ENCODE peak calls at places on chromosomes 16 and 17, in six cellular contexts. One of them, this sample, is unnamed.

GRCh38 chr17:40646791-40647548 is 648 bp downstream of the SMARCE1 start:
- DNase-seq in C1 segment of cervical spinal cord: no peak
- DNase-seq in HTR-8/SVneo: no peak
- DNase-seq in HS-5: peak
- DNase-seq in fibroblast of mammary gland: peak
- DNase-seq in endodermal cell: no peak
- DNase-seq in this sample: no peak

GRCh38 chr17:68291836-68292688 is 767 bp downstream of the ARSG start:
- DNase-seq in C1 segment of cervical spinal cord: peak
- DNase-seq in HTR-8/SVneo: peak
- DNase-seq in HS-5: peak
- DNase-seq in fibroblast of mammary gland: peak
- DNase-seq in endodermal cell: peak
- DNase-seq in this sample: peak

GRCh38 chr17:76820523-76820922 is 47.7 kb upstream of the MGAT5B start:
- DNase-seq in C1 segment of cervical spinal cord: no peak
- DNase-seq in HTR-8/SVneo: no peak
- DNase-seq in HS-5: no peak
- DNase-seq in fibroblast of mammary gland: no peak
- DNase-seq in endodermal cell: no peak
- DNase-seq in this sample: no peak

GRCh38 chr16:383326-384020 is 1.7 kb upstream of the PGAP6 start:
- DNase-seq in C1 segment of cervical spinal cord: no peak
- DNase-seq in HTR-8/SVneo: no peak
- DNase-seq in HS-5: no peak
- DNase-seq in fibroblast of mammary gland: no peak
- DNase-seq in endodermal cell: peak
- DNase-seq in this sample: no peak

GRCh38 chr17:16287563-16288027 is 65.7 kb downstream of the CENPV start:
- DNase-seq in C1 segment of cervical spinal cord: no peak
- DNase-seq in HTR-8/SVneo: peak
- DNase-seq in HS-5: no peak
- DNase-seq in fibroblast of mammary gland: peak
- DNase-seq in endodermal cell: no peak
- DNase-seq in this sample: peak

GRCh38 chr17:56752263-56752662 is 81.5 kb downstream of the C17orf67 start:
- DNase-seq in C1 segment of cervical spinal cord: no peak
- DNase-seq in HTR-8/SVneo: no peak
- DNase-seq in HS-5: no peak
- DNase-seq in fibroblast of mammary gland: peak
- DNase-seq in endodermal cell: no peak
- DNase-seq in this sample: no peak

GRCh38 chr17:61837175-61838051 is 25.9 kb downstream of the BRIP1 start:
- DNase-seq in C1 segment of cervical spinal cord: no peak
- DNase-seq in HTR-8/SVneo: peak
- DNase-seq in HS-5: peak
- DNase-seq in fibroblast of mammary gland: peak
- DNase-seq in endodermal cell: peak
- DNase-seq in this sample: peak

GRCh38 chr17:44968225-44969143 is at the start of gene C1QL1:
- DNase-seq in C1 segment of cervical spinal cord: peak
- DNase-seq in HTR-8/SVneo: peak
- DNase-seq in HS-5: peak
- DNase-seq in fibroblast of mammary gland: peak
- DNase-seq in endodermal cell: peak
- DNase-seq in this sample: peak

GRCh38 chr17:51224615-51225262 is 35.1 kb downstream of the MBTD1 start:
- DNase-seq in C1 segment of cervical spinal cord: no peak
- DNase-seq in HTR-8/SVneo: no peak
- DNase-seq in HS-5: no peak
- DNase-seq in fibroblast of mammary gland: no peak
- DNase-seq in endodermal cell: no peak
- DNase-seq in this sample: no peak

GRCh38 chr16:85132456-85133289 is 20.4 kb upstream of the CIBAR2 start:
- DNase-seq in C1 segment of cervical spinal cord: no peak
- DNase-seq in HTR-8/SVneo: no peak
- DNase-seq in HS-5: no peak
- DNase-seq in fibroblast of mammary gland: peak
- DNase-seq in endodermal cell: no peak
- DNase-seq in this sample: no peak

GRCh38 chr16:86634290-86634689 is 55.9 kb downstream of the FOXL1 start:
- DNase-seq in C1 segment of cervical spinal cord: no peak
- DNase-seq in HTR-8/SVneo: peak
- DNase-seq in HS-5: no peak
- DNase-seq in fibroblast of mammary gland: peak
- DNase-seq in endodermal cell: no peak
- DNase-seq in this sample: no peak

GRCh38 chr17:50161911-50162288 is 3.9 kb upstream of the SGCA start:
- DNase-seq in C1 segment of cervical spinal cord: no peak
- DNase-seq in HTR-8/SVneo: no peak
- DNase-seq in HS-5: no peak
- DNase-seq in fibroblast of mammary gland: no peak
- DNase-seq in endodermal cell: no peak
- DNase-seq in this sample: no peak

GRCh38 chr16:58652741-58653140 is 23.1 kb upstream of the CNOT1 start:
- DNase-seq in C1 segment of cervical spinal cord: no peak
- DNase-seq in HTR-8/SVneo: peak
- DNase-seq in HS-5: no peak
- DNase-seq in fibroblast of mammary gland: peak
- DNase-seq in endodermal cell: peak
- DNase-seq in this sample: no peak

GRCh38 chr17:38421224-38421841 is 6.9 kb upstream of the ARHGAP23 start:
- DNase-seq in C1 segment of cervical spinal cord: no peak
- DNase-seq in HTR-8/SVneo: no peak
- DNase-seq in HS-5: no peak
- DNase-seq in fibroblast of mammary gland: peak
- DNase-seq in endodermal cell: peak
- DNase-seq in this sample: no peak

GRCh38 chr16:89026121-89026612 is 49.2 kb upstream of the CBFA2T3 start:
- DNase-seq in C1 segment of cervical spinal cord: no peak
- DNase-seq in HTR-8/SVneo: no peak
- DNase-seq in HS-5: no peak
- DNase-seq in fibroblast of mammary gland: peak
- DNase-seq in endodermal cell: peak
- DNase-seq in this sample: no peak

GRCh38 chr16:548586-548985 is 11.6 kb upstream of the PRR35 start:
- DNase-seq in C1 segment of cervical spinal cord: no peak
- DNase-seq in HTR-8/SVneo: no peak
- DNase-seq in HS-5: no peak
- DNase-seq in fibroblast of mammary gland: no peak
- DNase-seq in endodermal cell: no peak
- DNase-seq in this sample: no peak

GRCh38 chr16:85072947-85073346 is 39.3 kb downstream of the CIBAR2 start:
- DNase-seq in C1 segment of cervical spinal cord: no peak
- DNase-seq in HTR-8/SVneo: no peak
- DNase-seq in HS-5: no peak
- DNase-seq in fibroblast of mammary gland: peak
- DNase-seq in endodermal cell: no peak
- DNase-seq in this sample: no peak

GRCh38 chr17:7997186-7997585 is 5.2 kb upstream of the GUCY2D start:
- DNase-seq in C1 segment of cervical spinal cord: no peak
- DNase-seq in HTR-8/SVneo: no peak
- DNase-seq in HS-5: no peak
- DNase-seq in fibroblast of mammary gland: no peak
- DNase-seq in endodermal cell: peak
- DNase-seq in this sample: no peak

GRCh38 chr17:83064021-83064731 is 15.2 kb upstream of the METRNL start:
- DNase-seq in C1 segment of cervical spinal cord: no peak
- DNase-seq in HTR-8/SVneo: no peak
- DNase-seq in HS-5: no peak
- DNase-seq in fibroblast of mammary gland: no peak
- DNase-seq in endodermal cell: peak
- DNase-seq in this sample: no peak

GRCh38 chr16:59971264-59971663 is 1237.1 kb upstream of the GOT2 start:
- DNase-seq in C1 segment of cervical spinal cord: no peak
- DNase-seq in HTR-8/SVneo: no peak
- DNase-seq in HS-5: peak
- DNase-seq in fibroblast of mammary gland: no peak
- DNase-seq in endodermal cell: no peak
- DNase-seq in this sample: no peak

GRCh38 chr17:19502517-19502916 is 31.1 kb upstream of the SLC47A1 start:
- DNase-seq in C1 segment of cervical spinal cord: no peak
- DNase-seq in HTR-8/SVneo: no peak
- DNase-seq in HS-5: no peak
- DNase-seq in fibroblast of mammary gland: no peak
- DNase-seq in endodermal cell: no peak
- DNase-seq in this sample: no peak

GRCh38 chr17:36182176-36183000 is 6.0 kb upstream of the TBC1D3B start:
- DNase-seq in C1 segment of cervical spinal cord: no peak
- DNase-seq in HTR-8/SVneo: no peak
- DNase-seq in HS-5: no peak
- DNase-seq in fibroblast of mammary gland: peak
- DNase-seq in endodermal cell: no peak
- DNase-seq in this sample: no peak

GRCh38 chr17:3765981-3766380 is 35.0 kb downstream of the ITGAE start:
- DNase-seq in C1 segment of cervical spinal cord: no peak
- DNase-seq in HTR-8/SVneo: no peak
- DNase-seq in HS-5: no peak
- DNase-seq in fibroblast of mammary gland: no peak
- DNase-seq in endodermal cell: no peak
- DNase-seq in this sample: no peak

GRCh38 chr17:9676084-9676483 is 30.8 kb downstream of the USP43 start:
- DNase-seq in C1 segment of cervical spinal cord: no peak
- DNase-seq in HTR-8/SVneo: no peak
- DNase-seq in HS-5: no peak
- DNase-seq in fibroblast of mammary gland: no peak
- DNase-seq in endodermal cell: peak
- DNase-seq in this sample: no peak

GRCh38 chr17:37642706-37643105 is 540 bp downstream of the DDX52 start:
- DNase-seq in C1 segment of cervical spinal cord: no peak
- DNase-seq in HTR-8/SVneo: no peak
- DNase-seq in HS-5: no peak
- DNase-seq in fibroblast of mammary gland: peak
- DNase-seq in endodermal cell: no peak
- DNase-seq in this sample: peak

GRCh38 chr16:85614338-85615013 is 1.4 kb downstream of the GSE1 start:
- DNase-seq in C1 segment of cervical spinal cord: no peak
- DNase-seq in HTR-8/SVneo: no peak
- DNase-seq in HS-5: no peak
- DNase-seq in fibroblast of mammary gland: no peak
- DNase-seq in endodermal cell: peak
- DNase-seq in this sample: no peak

GRCh38 chr16:57862698-57863433 is 60.6 kb upstream of the KIFC3 start:
- DNase-seq in C1 segment of cervical spinal cord: no peak
- DNase-seq in HTR-8/SVneo: no peak
- DNase-seq in HS-5: no peak
- DNase-seq in fibroblast of mammary gland: no peak
- DNase-seq in endodermal cell: peak
- DNase-seq in this sample: no peak

GRCh38 chr17:48649741-48650140 is 23.6 kb upstream of the HOXB9 start:
- DNase-seq in C1 segment of cervical spinal cord: no peak
- DNase-seq in HTR-8/SVneo: no peak
- DNase-seq in HS-5: no peak
- DNase-seq in fibroblast of mammary gland: no peak
- DNase-seq in endodermal cell: no peak
- DNase-seq in this sample: no peak

GRCh38 chr17:32722733-32723132 is 154.2 kb downstream of the MYO1D start:
- DNase-seq in C1 segment of cervical spinal cord: no peak
- DNase-seq in HTR-8/SVneo: no peak
- DNase-seq in HS-5: no peak
- DNase-seq in fibroblast of mammary gland: no peak
- DNase-seq in endodermal cell: no peak
- DNase-seq in this sample: no peak

GRCh38 chr17:18118633-18118975 is 10.0 kb downstream of the MYO15A start:
- DNase-seq in C1 segment of cervical spinal cord: no peak
- DNase-seq in HTR-8/SVneo: no peak
- DNase-seq in HS-5: no peak
- DNase-seq in fibroblast of mammary gland: no peak
- DNase-seq in endodermal cell: no peak
- DNase-seq in this sample: no peak

GRCh38 chr16:87917503-87917902 is 18.8 kb downstream of the CA5A start:
- DNase-seq in C1 segment of cervical spinal cord: no peak
- DNase-seq in HTR-8/SVneo: no peak
- DNase-seq in HS-5: no peak
- DNase-seq in fibroblast of mammary gland: no peak
- DNase-seq in endodermal cell: no peak
- DNase-seq in this sample: no peak

GRCh38 chr17:17107891-17108680 is 65.8 kb downstream of the MPRIP start:
- DNase-seq in C1 segment of cervical spinal cord: no peak
- DNase-seq in HTR-8/SVneo: no peak
- DNase-seq in HS-5: no peak
- DNase-seq in fibroblast of mammary gland: no peak
- DNase-seq in endodermal cell: no peak
- DNase-seq in this sample: no peak

GRCh38 chr17:74866198-74866835 is 6.5 kb downstream of the FDXR start:
- DNase-seq in C1 segment of cervical spinal cord: no peak
- DNase-seq in HTR-8/SVneo: no peak
- DNase-seq in HS-5: no peak
- DNase-seq in fibroblast of mammary gland: no peak
- DNase-seq in endodermal cell: no peak
- DNase-seq in this sample: no peak

GRCh38 chr17:77923135-77923534 is 35.4 kb upstream of the TNRC6C start:
- DNase-seq in C1 segment of cervical spinal cord: no peak
- DNase-seq in HTR-8/SVneo: no peak
- DNase-seq in HS-5: no peak
- DNase-seq in fibroblast of mammary gland: no peak
- DNase-seq in endodermal cell: peak
- DNase-seq in this sample: no peak

GRCh38 chr16:85171004-85171808 is 58.9 kb upstream of the CIBAR2 start:
- DNase-seq in C1 segment of cervical spinal cord: no peak
- DNase-seq in HTR-8/SVneo: no peak
- DNase-seq in HS-5: no peak
- DNase-seq in fibroblast of mammary gland: no peak
- DNase-seq in endodermal cell: no peak
- DNase-seq in this sample: no peak

GRCh38 chr17:13541032-13541480 is 60.7 kb downstream of the HS3ST3A1 start:
- DNase-seq in C1 segment of cervical spinal cord: no peak
- DNase-seq in HTR-8/SVneo: peak
- DNase-seq in HS-5: peak
- DNase-seq in fibroblast of mammary gland: peak
- DNase-seq in endodermal cell: no peak
- DNase-seq in this sample: no peak